ENCODE peak calls at places on chromosomes 2 and 18, in four cellular contexts. S is cardiac muscle cell, H is GM20000, I is esophagus squamous epithelium. C is an unnamed sample.

GRCh38 chr2:196170681-196171247 is 614 bp downstream of the STK17B start:
- DNase-seq in H (no peak), I (no peak), S (peak; percentile 28), C (peak; percentile 65)

GRCh38 chr2:200194746-200195145 is 111.7 kb upstream of the SPATS2L start:
- DNase-seq in H (no peak), S (no peak), I (no peak), C (no peak)

GRCh38 chr2:120395686-120396518 is 50.0 kb downstream of the INHBB start:
- DNase-seq in S (peak; percentile 79), I (no peak), H (no peak), C (no peak)

GRCh38 chr18:31045599-31045998 is 3.1 kb upstream of the DSC3 start:
- DNase-seq in I (no peak), H (no peak), S (no peak), C (no peak)

GRCh38 chr2:69177063-69177771 is 164.2 kb downstream of the ANTXR1 start:
- DNase-seq in I (no peak), H (no peak), S (no peak), C (no peak)

GRCh38 chr2:202933139-202933510 is 21.1 kb downstream of the CARF start:
- DNase-seq in S (no peak), H (no peak), I (no peak), C (no peak)

GRCh38 chr2:187390891-187391290 is 57.2 kb downstream of the CALCRL start:
- DNase-seq in I (no peak), S (no peak), H (no peak), C (no peak)

GRCh38 chr2:162058973-162059668 is 14.9 kb downstream of the DPP4 start:
- DNase-seq in S (no peak), H (peak; percentile 49), I (no peak), C (peak; percentile 67)

GRCh38 chr2:15624903-15625302 is 33.2 kb downstream of the DDX1 start:
- DNase-seq in I (no peak), H (no peak), S (no peak), C (no peak)

GRCh38 chr18:53911200-53911599 is 313.3 kb downstream of the MBD2 start:
- DNase-seq in I (no peak), S (no peak), H (no peak), C (no peak)

GRCh38 chr2:199144036-199144435 is 313.7 kb downstream of the SATB2 start:
- DNase-seq in I (no peak), H (no peak), S (no peak), C (no peak)

GRCh38 chr2:121095257-121096080 is 189.5 kb downstream of the TFCP2L1 start:
- DNase-seq in S (peak; percentile 79), I (no peak), H (peak; percentile 66), C (no peak)

GRCh38 chr2:41400057-41400665 is 647.7 kb upstream of the PKDCC start:
- DNase-seq in S (peak; percentile 70), H (no peak), I (no peak), C (no peak)

GRCh38 chr2:157190151-157190550 is 67.4 kb upstream of the GALNT5 start:
- DNase-seq in H (no peak), I (no peak), S (no peak), C (no peak)

GRCh38 chr2:55408946-55409868 is 10.4 kb downstream of the CCDC88A start:
- DNase-seq in H (no peak), S (no peak), I (no peak), C (no peak)

GRCh38 chr2:179129574-179130238 is 79.8 kb upstream of the CCDC141 start:
- DNase-seq in H (peak; percentile 23), I (no peak), S (peak; percentile 19), C (no peak)

GRCh38 chr18:68638613-68639012 is 76.3 kb downstream of the TMX3 start:
- DNase-seq in I (no peak), S (no peak), H (no peak), C (no peak)

GRCh38 chr2:219525533-219526232 is 11.4 kb downstream of the ASIC4 start:
- DNase-seq in I (no peak), H (no peak), S (peak; percentile 84), C (no peak)

GRCh38 chr18:69916412-69916811 is 31.3 kb downstream of the CD226 start:
- DNase-seq in S (no peak), H (no peak), I (no peak), C (no peak)

GRCh38 chr2:239735131-239735828 is 289.9 kb downstream of the NDUFA10 start:
- DNase-seq in H (no peak), S (no peak), I (no peak), C (no peak)

GRCh38 chr2:45450633-45451032 is 160.4 kb downstream of the SRBD1 start:
- DNase-seq in I (no peak), S (no peak), H (no peak), C (no peak)

GRCh38 chr2:28419705-28420270 is 27.1 kb downstream of the FOSL2 start:
- DNase-seq in H (no peak), S (no peak), I (no peak), C (no peak)

GRCh38 chr18:75005622-75006021 is 203.3 kb downstream of the PTGR3 start:
- DNase-seq in H (no peak), I (no peak), S (no peak), C (no peak)

GRCh38 chr2:234881413-234882241 is 70.2 kb upstream of the SH3BP4 start:
- DNase-seq in I (no peak), H (peak; percentile 29), S (peak; percentile 89), C (peak; percentile 5)

GRCh38 chr18:52451851-52452250 is 111.9 kb downstream of the DCC start:
- DNase-seq in H (no peak), S (peak; percentile 8), I (no peak), C (no peak)
- TF ChIP-seq CTCF in H (no peak), S (no peak), I (no peak), C (no peak)

GRCh38 chr18:78580835-78581339 is 398.7 kb upstream of the SALL3 start:
- DNase-seq in H (no peak), S (no peak), I (no peak), C (no peak)
- TF ChIP-seq CTCF in H (no peak), S (no peak), I (no peak), C (no peak)

GRCh38 chr2:232444409-232445148 is 11.4 kb upstream of the ALPI start:
- DNase-seq in I (no peak), S (peak; percentile 39), H (peak; percentile 72), C (peak; percentile 37)
- TF ChIP-seq CTCF in I (no peak), S (peak; percentile 69), H (peak; percentile 68), C (peak; percentile 92)

DNA sequence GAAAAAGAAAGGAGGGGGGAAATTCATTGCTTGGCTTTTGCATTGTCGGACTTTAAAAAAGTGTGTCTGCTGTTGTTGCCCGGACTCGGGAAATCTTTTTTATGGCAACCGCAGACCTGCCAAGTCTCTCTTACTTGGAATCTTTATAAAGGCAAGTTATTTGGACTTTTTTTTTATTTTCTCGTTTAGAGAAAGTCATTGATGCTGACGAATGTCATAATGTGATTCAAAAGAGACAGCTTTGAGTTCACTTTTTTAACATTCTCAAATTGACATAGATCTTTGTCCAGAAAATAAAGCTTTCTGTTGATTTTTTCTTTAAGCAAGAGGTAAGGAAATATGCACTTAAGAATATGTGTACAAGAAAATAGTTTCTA is 651 bp upstream of the ZNF521 start:
- DNase-seq in S (no peak), H (no peak), I (no peak), C (no peak)
- TF ChIP-seq CTCF in S (peak; percentile 4), H (no peak), I (no peak), C (no peak)

GRCh38 chr2:224687156-224687555 is 29.0 kb downstream of the CCDC195 start:
- DNase-seq in I (no peak), H (no peak), S (no peak), C (no peak)
- TF ChIP-seq CTCF in I (no peak), H (no peak), S (no peak), C (no peak)

GRCh38 chr2:172050506-172051125 is 34.7 kb upstream of the DLX1 start:
- DNase-seq in I (no peak), S (peak; percentile 47), H (no peak), C (no peak)
- TF ChIP-seq CTCF in I (no peak), S (no peak), H (no peak), C (no peak)

GRCh38 chr18:32902566-32903330 is 129.9 kb upstream of the KLHL14 start:
- DNase-seq in H (no peak), I (no peak), S (no peak), C (no peak)

GRCh38 chr18:32907656-32908441 is 135.0 kb upstream of the KLHL14 start:
- DNase-seq in H (no peak), I (no peak), S (no peak), C (no peak)

GRCh38 chr18:32907215-32907590 is 134.4 kb upstream of the KLHL14 start:
- DNase-seq in H (no peak), S (no peak), I (no peak), C (no peak)

GRCh38 chr18:32909798-32910561 is 137.2 kb upstream of the KLHL14 start:
- DNase-seq in S (no peak), I (no peak), H (no peak), C (no peak)

DNA sequence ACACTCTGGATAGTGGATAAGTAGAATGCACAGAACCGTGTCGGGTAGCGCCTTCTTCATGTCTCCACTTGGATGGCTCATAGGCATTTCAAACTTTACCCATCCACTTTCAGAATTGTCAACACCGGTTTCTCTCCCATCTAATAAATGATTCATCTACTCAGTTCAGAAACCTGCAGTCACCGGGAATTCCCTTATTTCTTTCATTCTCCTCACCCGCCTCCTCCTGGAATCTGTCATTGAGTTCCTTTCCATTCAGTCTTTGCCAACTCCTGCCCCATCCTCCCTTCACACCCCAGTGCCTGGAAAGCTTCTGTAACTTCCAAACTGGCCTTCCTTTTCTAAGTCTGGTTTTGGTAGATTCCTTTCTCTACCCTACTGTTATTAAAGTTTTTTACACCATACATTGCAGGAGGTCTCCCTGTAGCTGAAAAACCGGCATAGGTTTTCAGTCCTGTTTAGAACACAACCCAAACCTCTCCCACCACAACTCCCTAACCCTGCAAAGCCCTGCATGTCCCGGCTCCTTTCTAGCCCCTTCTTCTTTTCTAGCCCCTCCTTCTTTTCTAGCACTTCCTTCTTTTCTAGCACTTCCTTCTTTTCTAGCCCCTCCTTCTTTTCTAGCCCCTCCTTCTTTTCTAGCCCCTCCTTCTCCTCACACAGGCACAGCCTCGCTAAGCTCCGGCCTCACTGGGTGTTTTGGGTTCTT is 133.8 kb upstream of the KLHL14 start:
- DNase-seq in S (no peak), I (no peak), H (no peak), C (no peak)
- TF ChIP-seq CTCF in S (no peak), I (no peak), H (no peak), C (no peak)

C was measured in GM06990.